ENCODE peak calls at places on chromosome 16, in six cellular contexts. I is coronary artery; W is NCI-H2081; H is fibroblast of mammary gland; P is stimulated activated CD4-positive, alpha-beta T cell treated with anti-CD3 and anti-CD28 coated beads, Interleukin-15, amount 100 ng/mL, for 1 hour; Q is AG09309. C is an unnamed sample.

GRCh38 chr16:12690024-12690423 is 113.7 kb downstream of the CPPED1 start:
- DNase-seq in I (no peak), Q (no peak), H (no peak), W (no peak), P (no peak), C (no peak)

GRCh38 chr16:82945420-82946096 is 318.8 kb downstream of the CDH13 start:
- DNase-seq in P (no peak), H (no peak), Q (no peak), I (no peak), W (no peak), C (no peak)

GRCh38 chr16:29820271-29820701 is at the start of gene MVP:
- DNase-seq in I (peak), H (peak), W (no peak), Q (no peak), P (no peak), C (no peak)

GRCh38 chr16:1620391-1620790 is 8.2 kb downstream of the CRAMP1 start:
- DNase-seq in I (no peak), Q (no peak), H (no peak), W (no peak), P (no peak), C (no peak)

GRCh38 chr16:89904606-89905510 is 13.8 kb upstream of the MC1R start:
- DNase-seq in P (no peak), I (no peak), W (no peak), Q (no peak), H (no peak), C (no peak)

GRCh38 chr16:86069736-86070298 is 170.9 kb downstream of the IRF8 start:
- DNase-seq in Q (no peak), I (no peak), H (no peak), P (no peak), W (no peak), C (no peak)

GRCh38 chr16:67530013-67530939 is 1.6 kb downstream of the RIPOR1 start:
- DNase-seq in W (peak), H (peak), I (peak), P (no peak), Q (no peak), C (no peak)

GRCh38 chr16:89103156-89103555 is 9.5 kb downstream of the ACSF3 start:
- DNase-seq in H (no peak), W (no peak), Q (no peak), I (no peak), P (no peak), C (no peak)

GRCh38 chr16:57444711-57445110 is 2.5 kb downstream of the CIAPIN1 start:
- DNase-seq in P (no peak), I (no peak), W (no peak), H (peak), Q (peak), C (no peak)

GRCh38 chr16:10558746-10559641 is 21.4 kb downstream of the EMP2 start:
- DNase-seq in W (no peak), H (peak), Q (no peak), I (peak), P (no peak), C (peak)

GRCh38 chr16:19008245-19008644 is 24.5 kb downstream of the TMC7 start:
- DNase-seq in H (peak), W (no peak), Q (peak), I (no peak), P (no peak), C (peak)

GRCh38 chr16:66798162-66798561 is 3.2 kb downstream of the TERB1 start:
- DNase-seq in I (no peak), Q (no peak), H (peak), W (no peak), P (no peak), C (peak)

GRCh38 chr16:67781548-67781921 is 24.8 kb downstream of the RANBP10 start:
- DNase-seq in H (no peak), Q (no peak), I (no peak), P (no peak), W (no peak), C (no peak)

GRCh38 chr16:50376997-50377396 is 8.2 kb upstream of the BRD7 start:
- DNase-seq in H (no peak), W (no peak), Q (no peak), P (no peak), I (no peak), C (no peak)

GRCh38 chr16:27486760-27487159 is 63.0 kb downstream of the GTF3C1 start:
- DNase-seq in H (no peak), Q (no peak), P (no peak), I (no peak), W (no peak), C (no peak)

C was measured in GM04504.